ENCODE peak calls at places on chromosomes 7 and 10, in six cellular contexts. B is GM03348; M is HCEC 1CT; Y is HepG2; C is SJSA1; X is activated CD8-positive, alpha-beta T cell treated with anti-CD3 and anti-CD28 coated beads for 36 hours. G is an unnamed sample.

GRCh38 chr10:97574374-97575100 is 2.0 kb downstream of the ANKRD2 start:
- DNase-seq in B (peak; percentile 74), M (peak; percentile 35), Y (peak; percentile 74), C (peak; percentile 90), X (no peak), G (no peak)

GRCh38 chr10:128708182-128708581 is 582.0 kb upstream of the MKI67 start:
- DNase-seq in B (no peak), M (no peak), Y (no peak), C (no peak), X (no peak), G (no peak)

GRCh38 chr10:75108684-75109458 is 2.6 kb upstream of the SAMD8 start:
- DNase-seq in B (peak; percentile 69), M (no peak), Y (peak; percentile 58), C (no peak), X (peak; percentile 21), G (no peak)

GRCh38 chr10:132497788-132498561 is 39.6 kb upstream of the INPP5A start:
- DNase-seq in B (no peak), M (no peak), Y (no peak), C (peak; percentile 32), X (no peak), G (no peak)

GRCh38 chr7:90931996-90932912 is 332.0 kb upstream of the FZD1 start:
- DNase-seq in B (peak; percentile 22), M (no peak), Y (no peak), C (no peak), X (no peak), G (no peak)

GRCh38 chr10:51651063-51651462 is 48.3 kb downstream of the CSTF2T start:
- DNase-seq in B (peak; percentile 34), M (peak; percentile 67), Y (no peak), C (no peak), X (no peak), G (no peak)

GRCh38 chr10:94279835-94280709 is 82.7 kb downstream of the NOC3L start:
- DNase-seq in B (peak; percentile 76), M (peak; percentile 47), Y (peak; percentile 29), C (peak; percentile 55), X (peak; percentile 57), G (peak; percentile 17)

GRCh38 chr10:110947061-110947595 is 27.7 kb downstream of the SHOC2 start:
- DNase-seq in B (no peak), M (peak; percentile 37), Y (no peak), C (no peak), X (no peak), G (no peak)

GRCh38 chr7:29139796-29140195 is 6.5 kb downstream of the CPVL start:
- DNase-seq in B (no peak), M (no peak), Y (no peak), C (no peak), X (no peak), G (no peak)

GRCh38 chr10:34768261-34768971 is 46.7 kb downstream of the PARD3 start:
- DNase-seq in B (peak; percentile 57), M (no peak), Y (no peak), C (no peak), X (no peak), G (no peak)

G was measured in GDM1.